ENCODE peak calls at places on chromosomes 5 and 9, in four cellular contexts. R is fibroblast of pulmonary artery; L is CD8-positive, alpha-beta T cell; X is body of pancreas. S is an unnamed sample.

GRCh38 chr9:29044959-29045358 is 1471.7 kb upstream of the C9orf72 start:
- DNase-seq in R (peak), L (no peak), X (no peak), S (no peak)

GRCh38 chr9:92135576-92135975 is 20.4 kb upstream of the SPTLC1 start:
- DNase-seq in R (no peak), L (no peak), X (no peak), S (no peak)

GRCh38 chr5:108940500-108940899 is 192.8 kb downstream of the FER start:
- DNase-seq in R (no peak), L (no peak), X (no peak), S (no peak)

GRCh38 chr5:98836175-98836574 is 62.7 kb downstream of the RGMB start:
- DNase-seq in R (no peak), L (no peak), X (no peak), S (no peak)

GRCh38 chr9:71681708-71682268 is 86.5 kb downstream of the CEMIP2 start:
- DNase-seq in R (peak), L (no peak), X (no peak), S (no peak)

GRCh38 chr5:104540448-104540847 is 977.9 kb upstream of the NUDT12 start:
- DNase-seq in R (peak), L (no peak), X (peak), S (peak)

GRCh38 chr9:137449931-137450537 is 8.9 kb upstream of the ENTPD8 start:
- DNase-seq in R (no peak), L (no peak), X (peak), S (no peak)

GRCh38 chr5:143434261-143435206 is 31.0 kb upstream of the NR3C1 start:
- DNase-seq in R (no peak), L (peak), X (no peak), S (no peak)

GRCh38 chr5:60287174-60287771 is 393.7 kb upstream of the PDE4D start:
- DNase-seq in R (peak), L (no peak), X (peak), S (peak)

GRCh38 chr5:27450607-27451006 is 412.2 kb upstream of the CDH9 start:
- DNase-seq in R (peak), L (no peak), X (no peak), S (no peak)

GRCh38 chr9:131394464-131395026 is 659 bp downstream of the PRRC2B start:
- DNase-seq in R (peak), L (peak), X (peak), S (no peak)

GRCh38 chr9:77595426-77596051 is 52.6 kb downstream of the GNA14 start:
- DNase-seq in R (peak), L (no peak), X (no peak), S (no peak)

GRCh38 chr9:16029796-16030363 is 477.0 kb downstream of the CCDC171 start:
- DNase-seq in R (no peak), L (no peak), X (no peak), S (no peak)

GRCh38 chr9:103804077-103804735 is 289.9 kb upstream of the SMC2 start:
- DNase-seq in R (peak), L (no peak), X (no peak), S (no peak)

GRCh38 chr5:148805323-148806290 is 20.8 kb upstream of the ADRB2 start:
- DNase-seq in R (peak), L (no peak), X (no peak), S (no peak)

GRCh38 chr5:167899490-167899889 is 392.0 kb upstream of the WWC1 start:
- DNase-seq in R (peak), L (no peak), X (no peak), S (no peak)

GRCh38 chr5:31270396-31270795 is 76.9 kb downstream of the CDH6 start:
- DNase-seq in R (peak), L (no peak), X (no peak), S (no peak)

GRCh38 chr5:135426102-135427082 is 20.8 kb downstream of the DCANP1 start:
- DNase-seq in R (peak), L (no peak), X (no peak), S (no peak)

GRCh38 chr5:114335391-114335790 is 26.5 kb upstream of the KCNN2 start:
- DNase-seq in R (no peak), L (no peak), X (no peak), S (no peak)

GRCh38 chr9:135456436-135457104 is 23.0 kb upstream of the PPP1R26 start:
- DNase-seq in R (no peak), L (no peak), X (no peak), S (no peak)

GRCh38 chr9:18531127-18531526 is 57.2 kb downstream of the ADAMTSL1 start:
- DNase-seq in R (no peak), L (no peak), X (no peak), S (no peak)

GRCh38 chr5:149126898-149127297 is 14.4 kb upstream of the ABLIM3 start:
- DNase-seq in R (peak), L (no peak), X (no peak), S (no peak)

GRCh38 chr5:102561894-102562760 is 63.3 kb upstream of the SLCO6A1 start:
- DNase-seq in R (peak), L (no peak), X (no peak), S (no peak)

GRCh38 chr5:158313739-158314464 is 455.0 kb upstream of the CLINT1 start:
- DNase-seq in R (no peak), L (no peak), X (no peak), S (no peak)

GRCh38 chr5:78984020-78984610 is 995 bp downstream of the ARSB start:
- DNase-seq in R (no peak), L (no peak), X (no peak), S (no peak)

GRCh38 chr5:134263801-134264200 is 37.9 kb upstream of the PPP2CA start:
- DNase-seq in R (no peak), L (no peak), X (no peak), S (no peak)

GRCh38 chr5:173557123-173557903 is 59.1 kb downstream of the BOD1 start:
- DNase-seq in R (no peak), L (no peak), X (no peak), S (no peak)

GRCh38 chr5:14591548-14591947 is 10.0 kb downstream of the OTULINL start:
- DNase-seq in R (no peak), L (no peak), X (no peak), S (no peak)

GRCh38 chr5:38462972-38463633 is 93.3 kb downstream of the LIFR start:
- DNase-seq in R (peak), L (no peak), X (no peak), S (no peak)

GRCh38 chr5:69494481-69494880 is 1.9 kb downstream of the OCLN start:
- DNase-seq in R (no peak), L (no peak), X (no peak), S (no peak)

GRCh38 chr9:105151686-105151995 is 92.8 kb upstream of the SLC44A1 start:
- DNase-seq in R (no peak), L (no peak), X (no peak), S (no peak)

GRCh38 chr5:93621340-93621872 is 38.4 kb downstream of the NR2F1 start:
- DNase-seq in R (peak), L (no peak), X (peak), S (no peak)

GRCh38 chr5:151772029-151772867 is 494 bp downstream of the G3BP1 start:
- DNase-seq in R (peak), L (peak), X (peak), S (no peak)

GRCh38 chr5:181204561-181205401 is at the start of gene TRIM7:
- DNase-seq in R (no peak), L (no peak), X (peak), S (no peak)

GRCh38 chr5:114361724-114362196 is at the start of gene KCNN2:
- DNase-seq in R (peak), L (no peak), X (peak), S (peak)

GRCh38 chr9:131758972-131759647 is 19.2 kb upstream of the RAPGEF1 start:
- DNase-seq in R (no peak), L (no peak), X (no peak), S (no peak)

GRCh38 chr5:55629790-55630189 is 82.3 kb downstream of the SLC38A9 start:
- DNase-seq in R (no peak), L (no peak), X (no peak), S (no peak)

GRCh38 chr5:64147849-64148441 is 17.7 kb upstream of the RNF180 start:
- DNase-seq in R (peak), L (no peak), X (peak), S (peak)
- TF ChIP-seq CTCF in R (peak), L (no peak), X (peak), S (peak)

DNA sequence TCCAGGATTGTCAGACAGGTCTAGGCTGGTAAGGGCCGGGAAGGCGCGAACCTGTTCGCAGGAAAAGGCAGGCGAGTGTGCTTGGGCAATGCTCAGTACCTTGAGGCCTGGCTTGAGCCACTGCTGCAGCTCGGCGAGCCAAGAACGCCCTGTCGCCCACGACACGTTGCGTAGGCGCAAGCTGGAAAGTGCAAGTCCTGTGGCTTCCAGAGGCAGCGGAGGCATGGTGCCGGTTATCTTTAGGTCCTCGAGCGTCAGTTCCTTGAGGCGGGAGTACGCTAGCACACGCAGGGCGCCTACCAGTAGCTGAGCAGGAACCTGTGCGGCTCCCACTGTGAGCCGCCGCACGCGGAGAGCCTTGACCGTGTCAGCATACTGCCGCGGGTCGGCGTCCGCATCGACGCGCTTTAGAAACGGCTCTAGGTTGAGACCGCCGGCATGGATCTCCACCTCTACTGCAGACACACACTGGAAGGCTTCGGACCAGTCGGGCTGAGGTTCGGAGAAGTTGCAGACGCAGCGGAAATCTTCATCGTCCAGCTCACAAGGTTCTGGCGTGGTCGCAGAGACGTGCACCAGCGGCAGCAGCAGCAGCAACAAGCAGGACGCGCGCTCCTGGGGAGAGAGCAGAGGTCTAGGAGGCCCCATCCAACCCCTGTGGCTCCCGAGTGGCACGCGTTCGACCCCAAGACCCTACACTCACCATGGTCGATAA is 452 bp downstream of the CD14 start:
- DNase-seq in R (peak), L (peak), X (peak), S (no peak)
- TF ChIP-seq CTCF in R (no peak), L (no peak), X (no peak), S (no peak)

DNA sequence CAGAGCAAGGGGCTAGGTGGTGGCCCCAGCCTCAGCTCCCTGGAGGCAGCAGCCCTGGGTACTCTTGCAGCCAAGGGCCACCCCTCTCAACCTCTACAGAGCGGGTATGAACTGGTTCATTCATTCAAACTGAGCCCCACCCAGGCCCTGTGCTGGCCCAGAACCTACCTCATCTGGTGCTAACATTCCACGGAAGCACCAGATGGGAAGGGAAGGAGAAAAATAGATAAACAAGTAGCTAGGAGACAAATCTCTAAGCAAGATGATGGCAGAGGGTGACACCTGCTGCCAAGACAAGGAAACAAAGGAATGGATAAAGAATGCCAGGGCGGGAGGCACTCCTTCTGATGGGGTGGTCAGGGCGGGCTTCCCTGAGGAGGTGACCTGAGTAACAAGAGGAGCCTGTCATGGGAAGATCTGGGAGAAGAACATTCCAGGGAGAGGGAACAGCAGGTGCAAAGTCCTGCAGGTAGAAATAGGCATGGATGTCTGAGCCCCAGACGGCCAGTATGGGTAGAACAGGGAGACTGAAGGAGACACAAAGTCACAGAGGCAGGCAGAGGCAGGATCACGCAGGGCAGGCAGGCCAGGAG is 6.1 kb downstream of the ST6GALNAC4 start:
- DNase-seq in R (peak), L (no peak), X (peak), S (no peak)
- TF ChIP-seq CTCF in R (no peak), L (peak), X (no peak), S (peak)

GRCh38 chr5:489689-490080 is 34.6 kb downstream of the SLC9A3 start:
- DNase-seq in R (no peak), L (no peak), X (no peak), S (no peak)

GRCh38 chr5:488744-489688 is 35.2 kb downstream of the SLC9A3 start:
- DNase-seq in R (no peak), L (no peak), X (no peak), S (no peak)

GRCh38 chr5:490116-491094 is 33.8 kb downstream of the SLC9A3 start:
- DNase-seq in R (no peak), L (no peak), X (no peak), S (no peak)

GRCh38 chr5:485943-486491 is 38.2 kb downstream of the SLC9A3 start:
- DNase-seq in R (no peak), L (no peak), X (no peak), S (no peak)

GRCh38 chr5:488241-488640 is 36.0 kb downstream of the SLC9A3 start:
- DNase-seq in R (no peak), L (no peak), X (no peak), S (no peak)
- TF ChIP-seq CTCF in R (no peak), L (no peak), X (no peak), S (no peak)

GRCh38 chr5:150397749-150398431 is 14.8 kb downstream of the CD74 start:
- DNase-seq in R (no peak), L (no peak), X (no peak), S (no peak)

GRCh38 chr5:150400020-150400326 is 12.7 kb downstream of the CD74 start:
- DNase-seq in R (no peak), L (no peak), X (no peak), S (no peak)

GRCh38 chr5:150400327-150401075 is 12.2 kb downstream of the CD74 start:
- DNase-seq in R (no peak), L (no peak), X (no peak), S (no peak)

GRCh38 chr5:150399158-150400019 is 13.3 kb downstream of the CD74 start:
- DNase-seq in R (no peak), L (no peak), X (no peak), S (no peak)

DNA sequence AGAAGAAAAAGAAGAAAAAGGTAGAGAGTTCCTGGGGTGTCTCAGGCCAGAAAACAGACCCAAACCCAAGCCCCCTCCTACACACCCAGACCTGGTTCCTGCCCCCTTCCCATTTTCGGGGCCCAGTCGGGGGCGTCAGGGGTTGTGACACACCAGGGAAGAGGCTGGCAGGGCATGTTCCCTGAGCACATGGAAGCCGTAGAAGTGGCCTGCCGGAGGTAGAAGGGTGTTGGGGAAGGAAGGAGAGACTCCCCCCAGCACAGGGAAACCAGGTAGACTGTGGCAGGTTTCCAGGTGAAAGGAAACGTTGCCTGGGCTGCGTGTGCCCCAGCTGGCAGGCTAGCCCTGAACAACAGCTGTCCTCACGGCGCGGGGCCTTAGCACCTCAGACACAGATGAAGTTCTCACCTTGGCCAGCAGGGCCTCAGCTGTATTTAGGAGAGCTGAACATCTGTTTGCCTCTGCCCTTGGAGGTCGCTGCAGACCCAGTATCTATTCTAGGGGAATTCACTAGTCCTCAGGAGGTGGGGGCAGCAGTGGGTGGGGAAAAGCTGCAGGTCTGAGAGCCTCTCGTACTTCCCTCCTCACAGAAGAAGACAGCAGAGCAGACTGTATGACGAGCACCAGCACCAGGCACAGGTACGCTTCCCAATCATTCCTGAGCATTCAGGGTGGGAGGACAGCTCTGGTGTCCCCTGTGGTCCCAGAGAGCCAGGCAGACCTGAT is 14.1 kb downstream of the CD74 start:
- DNase-seq in R (no peak), L (no peak), X (no peak), S (no peak)
- TF ChIP-seq CTCF in R (peak), L (peak), X (no peak), S (no peak)

GRCh38 chr5:155004138-155004744 is 9.3 kb upstream of the KIF4B start:
- DNase-seq in R (peak), L (no peak), X (no peak), S (no peak)
- TF ChIP-seq CTCF in R (peak), L (no peak), X (peak), S (peak)

DNA sequence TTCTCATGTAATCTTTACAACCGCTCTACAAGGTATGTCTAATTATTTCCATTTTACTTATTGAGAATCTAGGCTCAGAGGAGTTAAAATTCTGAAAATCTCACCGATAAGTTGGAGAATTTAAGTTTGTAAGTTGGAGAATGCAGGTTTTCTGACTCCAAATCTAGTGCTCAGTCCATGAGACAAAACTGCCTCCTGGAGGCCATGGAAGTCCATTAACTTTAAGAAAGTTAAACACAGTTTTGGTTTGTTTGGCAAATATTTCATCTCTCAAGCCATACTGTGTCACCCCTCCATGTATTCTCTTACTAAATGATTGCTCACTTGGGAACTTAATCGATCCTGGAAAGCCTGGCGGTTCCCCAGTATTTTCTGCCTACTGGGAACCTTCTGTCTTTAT is 52.6 kb downstream of the INIP start:
- DNase-seq in R (peak), L (no peak), X (no peak), S (no peak)
- TF ChIP-seq CTCF in R (peak), L (no peak), X (peak), S (peak)

DNA sequence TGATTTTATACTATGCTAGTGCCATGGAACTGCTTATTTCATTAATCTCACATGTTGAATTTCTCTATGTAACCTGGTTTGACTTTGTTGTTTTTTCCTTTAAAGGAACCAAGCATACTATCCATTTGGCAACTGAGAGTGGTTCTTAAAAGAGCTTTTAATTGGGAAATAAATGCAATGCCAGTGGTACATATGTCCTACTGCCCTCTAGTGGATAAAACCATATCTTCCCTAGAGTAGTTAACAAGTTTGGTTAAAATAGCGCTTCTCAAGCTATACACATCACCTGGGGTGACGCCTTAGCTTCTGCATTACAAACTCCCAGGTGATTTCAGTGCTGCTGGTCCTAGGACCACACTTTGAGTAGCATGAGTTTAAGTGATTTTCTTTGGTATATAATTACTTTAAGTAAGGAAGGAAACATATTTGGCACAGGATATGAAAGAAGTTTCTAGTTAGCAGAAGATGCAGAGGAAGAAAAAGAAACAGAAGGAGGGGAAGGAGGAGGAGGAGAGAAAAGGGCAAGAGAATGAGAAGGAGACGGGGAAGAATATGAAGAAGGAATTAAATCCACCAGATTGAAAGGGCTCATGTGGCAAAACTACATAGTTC is 56.8 kb downstream of the FGF10 start:
- DNase-seq in R (peak), L (no peak), X (no peak), S (peak)
- TF ChIP-seq CTCF in R (peak), L (no peak), X (peak), S (peak)

DNA sequence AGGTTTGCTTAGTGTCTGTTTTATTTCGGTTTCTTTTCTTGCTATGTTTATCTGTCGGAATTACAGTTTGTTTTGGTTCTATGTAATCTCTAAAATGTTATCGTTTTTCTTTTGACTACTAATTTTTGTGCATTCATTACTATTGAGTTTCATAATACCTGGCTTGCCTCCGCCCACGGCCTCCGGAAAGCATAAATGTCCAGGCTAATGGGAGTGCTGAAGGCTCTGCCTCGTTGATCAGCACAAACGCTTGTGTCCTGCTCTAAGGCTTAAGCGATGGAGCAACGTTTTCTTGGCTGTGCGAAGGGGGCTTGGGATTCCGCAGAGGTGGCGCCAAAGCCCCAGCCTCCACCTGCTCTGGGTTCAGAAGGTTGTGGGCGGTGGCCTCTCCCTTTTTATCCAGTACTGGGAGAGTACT is 19.8 kb downstream of the ANXA2R start:
- DNase-seq in R (no peak), L (no peak), X (no peak), S (no peak)
- TF ChIP-seq CTCF in R (no peak), L (no peak), X (no peak), S (no peak)